ENCODE peak calls at places on chromosome 7, in five cellular contexts. M is gastrocnemius medialis, Y is A549, L is tibial nerve, E is Peyer's patch. V is an unnamed sample.

GRCh38 chr7:127912901-127913300 is 118.3 kb downstream of the LRRC4 start:
- DNase-seq in M (no peak), E (no peak), L (no peak), Y (no peak), V (no peak)

GRCh38 chr7:38506756-38507155 is 124.4 kb downstream of the AMPH start:
- DNase-seq in Y (no peak), L (no peak), E (no peak), M (no peak), V (no peak)

GRCh38 chr7:106021211-106022067 is 58.4 kb downstream of the CDHR3 start:
- DNase-seq in M (no peak), L (no peak), Y (no peak), E (no peak), V (no peak)

GRCh38 chr7:148747274-148747673 is 48.6 kb downstream of the CUL1 start:
- DNase-seq in E (no peak), L (no peak), M (no peak), Y (peak), V (no peak)

GRCh38 chr7:121562274-121562673 is 166.2 kb upstream of the FAM3C start:
- DNase-seq in L (no peak), E (no peak), Y (no peak), M (no peak), V (no peak)

GRCh38 chr7:55261386-55261770 is 103.8 kb upstream of the LANCL2 start:
- DNase-seq in E (no peak), Y (no peak), M (no peak), L (no peak), V (no peak)

GRCh38 chr7:12291870-12292269 is 80.8 kb downstream of the TMEM106B start:
- DNase-seq in E (no peak), L (no peak), M (no peak), Y (peak), V (no peak)

GRCh38 chr7:10973942-10974716 is 457 bp downstream of the PHF14 start:
- DNase-seq in M (no peak), L (peak), Y (peak), E (no peak), V (peak)

GRCh38 chr7:27960415-27960814 is 220.2 kb downstream of the JAZF1 start:
- DNase-seq in Y (no peak), L (no peak), E (no peak), M (no peak), V (no peak)

GRCh38 chr7:149409889-149410288 is 51.0 kb downstream of the ZNF777 start:
- DNase-seq in M (no peak), E (no peak), Y (no peak), L (no peak), V (no peak)

GRCh38 chr7:106285801-106286492 is 1.2 kb upstream of the NAMPT start:
- DNase-seq in Y (no peak), E (no peak), L (peak), M (no peak), V (peak)

GRCh38 chr7:149620961-149621360 is 123.4 kb upstream of the ZNF746 start:
- DNase-seq in M (no peak), E (peak), Y (no peak), L (no peak), V (no peak)

GRCh38 chr7:5428470-5429252 is 5.0 kb upstream of the TNRC18 start:
- DNase-seq in E (peak), M (no peak), L (peak), Y (no peak), V (peak)

GRCh38 chr7:89887489-89887888 is 266.8 kb upstream of the STEAP1 start:
- DNase-seq in Y (peak), L (no peak), E (no peak), M (no peak), V (no peak)

GRCh38 chr7:75984130-75985008 is 10.0 kb downstream of the TMEM120A start:
- DNase-seq in L (no peak), E (no peak), Y (no peak), M (no peak), V (peak)

DNA sequence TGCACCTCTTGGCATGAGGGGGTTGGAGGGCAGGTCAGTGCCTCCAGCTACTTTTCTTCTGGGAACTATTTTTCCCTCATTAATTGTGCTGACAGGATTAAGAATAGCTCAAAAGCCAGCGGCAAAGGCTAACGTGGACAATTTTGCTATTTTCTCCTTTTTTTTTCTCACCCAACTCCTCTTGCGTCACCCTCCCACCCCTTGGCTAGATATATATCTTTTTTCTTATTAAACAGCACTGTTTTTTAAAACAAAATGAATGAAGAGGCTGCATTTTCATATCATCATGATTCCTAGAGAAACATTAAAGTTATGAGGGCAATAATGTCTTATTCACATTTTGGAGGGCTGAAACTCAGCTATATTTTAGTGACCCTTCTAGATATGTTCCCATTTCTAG is 251.8 kb upstream of the NFE2L3 start:
- DNase-seq in E (no peak), M (no peak), Y (no peak), L (no peak), V (no peak)
- H3K4me3 ChIP-seq in E (no peak), M (no peak), Y (no peak), L (no peak), V (no peak)

DNA sequence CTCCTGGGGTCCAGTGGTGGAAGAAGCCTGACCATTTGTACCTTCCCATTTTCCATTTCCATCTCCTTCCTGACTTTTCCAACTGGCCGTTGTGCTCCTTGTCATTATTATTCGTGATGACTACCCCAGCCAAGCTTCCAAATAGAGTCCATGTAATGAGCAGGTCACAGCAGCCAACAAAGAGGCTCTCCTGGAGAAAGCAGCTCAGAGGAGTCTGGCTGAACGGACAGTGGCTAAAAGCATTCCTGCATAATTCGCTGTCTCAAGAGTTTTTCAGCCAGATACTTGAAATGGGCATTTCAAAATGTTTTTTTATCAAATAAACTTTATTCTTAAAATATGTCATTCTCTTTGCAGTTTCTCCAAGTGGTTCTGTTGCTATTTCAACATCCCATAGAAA is 458.6 kb downstream of the INHBA start:
- DNase-seq in Y (no peak), E (no peak), L (no peak), M (no peak), V (no peak)
- H3K27ac ChIP-seq in Y (no peak), E (no peak), L (no peak), M (no peak), V (no peak)

DNA sequence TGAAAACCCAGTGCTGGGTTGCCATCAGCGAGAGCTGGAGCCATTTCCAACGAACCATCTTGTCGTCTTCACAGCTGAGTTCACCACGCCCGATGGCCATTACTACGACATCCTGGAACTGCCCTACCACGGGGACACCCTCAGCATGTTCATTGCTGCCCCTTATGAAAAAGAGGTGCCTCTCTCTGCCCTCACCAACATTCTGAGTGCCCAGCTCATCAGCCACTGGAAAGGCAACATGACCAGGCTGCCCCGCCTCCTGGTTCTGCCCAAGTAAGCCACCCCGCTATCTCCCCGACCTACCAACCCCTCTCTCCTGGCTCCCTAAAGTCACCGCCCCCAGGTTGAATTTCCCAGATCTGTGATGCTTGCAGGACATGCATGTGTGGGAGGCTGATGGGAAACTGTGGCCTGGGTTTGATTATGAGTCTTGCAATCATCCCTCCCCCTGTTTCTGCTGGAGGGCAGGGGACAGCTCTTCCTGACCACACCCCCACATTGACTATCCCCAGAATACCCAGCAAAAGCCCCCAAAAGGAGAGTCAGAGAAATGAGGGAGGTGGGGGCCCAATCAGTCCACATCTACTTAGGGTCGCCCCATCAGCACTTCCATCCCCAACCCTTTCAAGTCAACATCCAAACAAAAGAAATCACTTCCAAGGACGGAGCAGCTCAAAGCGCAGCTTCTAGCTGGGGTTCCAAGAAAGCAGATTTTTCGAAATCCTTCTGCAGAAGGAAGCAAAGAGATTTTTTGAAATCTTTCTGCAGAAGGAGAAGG is 6.9 kb downstream of the SERPINE1 start:
- DNase-seq in M (no peak), L (no peak), E (no peak), Y (no peak), V (no peak)
- TF ChIP-seq POLR2A in M (no peak), L (no peak), E (no peak), Y (no peak), V (no peak)

GRCh38 chr7:94687810-94688209 is 31.9 kb upstream of the SGCE start:
- DNase-seq in M (no peak), Y (no peak), E (no peak), L (no peak), V (no peak)
- H3K4me3 ChIP-seq in M (no peak), Y (no peak), E (no peak), L (no peak), V (no peak)

GRCh38 chr7:99035723-99036530 is 108.0 kb downstream of the SMURF1 start:
- DNase-seq in Y (no peak), E (no peak), M (no peak), L (no peak), V (no peak)

GRCh38 chr7:99038086-99038855 is 105.6 kb downstream of the SMURF1 start:
- DNase-seq in E (no peak), Y (no peak), L (no peak), M (no peak), V (no peak)

GRCh38 chr7:99039384-99039891 is 104.5 kb downstream of the SMURF1 start:
- DNase-seq in Y (no peak), M (no peak), E (no peak), L (no peak), V (no peak)

GRCh38 chr7:99036531-99037175 is 107.3 kb downstream of the SMURF1 start:
- DNase-seq in L (peak), E (no peak), Y (peak), M (no peak), V (no peak)

DNA sequence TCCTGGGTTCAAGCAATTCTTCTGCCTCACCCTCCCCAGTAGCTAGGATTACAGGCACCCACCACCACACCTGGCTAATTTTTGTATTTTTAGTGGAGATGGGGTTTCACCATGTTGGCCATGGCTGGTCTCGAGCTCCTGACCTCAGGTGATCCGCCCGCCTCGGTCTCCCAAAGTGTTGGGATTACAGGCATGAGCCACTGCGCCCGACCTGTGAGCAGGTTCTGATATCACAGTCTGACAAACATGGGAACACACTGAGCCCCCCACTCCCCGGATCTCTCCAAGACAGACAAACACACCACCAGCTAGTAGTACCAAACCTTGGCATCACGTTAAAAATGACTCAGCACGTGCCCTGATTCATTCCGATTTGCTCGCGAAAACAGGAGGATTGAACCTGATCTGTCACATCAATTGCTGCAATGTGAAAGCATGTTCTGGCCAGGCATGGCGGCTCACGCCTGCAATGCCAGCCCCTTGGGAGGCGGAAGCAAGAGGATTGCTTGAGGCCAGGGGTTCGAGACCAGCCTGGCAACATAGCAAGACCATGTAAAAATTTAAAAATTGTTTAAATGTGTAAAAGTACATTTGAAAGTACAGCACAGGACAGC is 106.5 kb downstream of the SMURF1 start:
- DNase-seq in Y (no peak), M (no peak), E (no peak), L (no peak), V (no peak)
- H3K27ac ChIP-seq in Y (no peak), M (no peak), E (no peak), L (no peak), V (no peak)